ENCODE peak calls at places on chromosomes 11 and 22, in five cellular contexts. I is IMR-90, D is pancreas, R is sigmoid colon, C is RWPE1. N is an unnamed sample.

GRCh38 chr11:110376711-110377324 is 52.9 kb upstream of the FDX1 start:
- DNase-seq in I (peak), D (peak), R (peak), C (peak), N (peak)

GRCh38 chr22:31029276-31029675 is 51.8 kb upstream of the SMTN start:
- DNase-seq in I (no peak), D (no peak), R (no peak), C (no peak), N (no peak)

GRCh38 chr11:44382648-44383240 is 72.8 kb upstream of the ALX4 start:
- DNase-seq in I (no peak), D (no peak), R (no peak), C (no peak), N (no peak)

GRCh38 chr11:115626414-115626813 is 122.2 kb upstream of the CADM1 start:
- DNase-seq in I (no peak), D (no peak), R (no peak), C (no peak), N (no peak)

GRCh38 chr22:29751139-29751538 is 15.7 kb downstream of the ZMAT5 start:
- DNase-seq in I (peak), D (no peak), R (no peak), C (no peak), N (no peak)

GRCh38 chr11:43892851-43893250 is 12.2 kb downstream of the ALKBH3 start:
- DNase-seq in I (no peak), D (no peak), R (no peak), C (no peak), N (no peak)

GRCh38 chr11:79369094-79369493 is 71.7 kb downstream of the TENM4 start:
- DNase-seq in I (no peak), D (no peak), R (no peak), C (no peak), N (no peak)

GRCh38 chr22:21998595-21999247 is 16.1 kb upstream of the TOP3B start:
- DNase-seq in I (no peak), D (no peak), R (no peak), C (no peak), N (no peak)

GRCh38 chr11:18321622-18321990 is 334 bp downstream of the HPS5 start:
- DNase-seq in I (no peak), D (no peak), R (no peak), C (peak), N (no peak)

GRCh38 chr11:10304495-10305261 is at the start of gene ADM:
- DNase-seq in I (peak), D (peak), R (peak), C (peak), N (peak)

GRCh38 chr11:110000045-110000502 is 93.1 kb upstream of the ZC3H12C start:
- DNase-seq in I (peak), D (no peak), R (no peak), C (peak), N (peak)

GRCh38 chr11:45096636-45097035 is 49.8 kb upstream of the PRDM11 start:
- DNase-seq in I (no peak), D (no peak), R (no peak), C (no peak), N (no peak)

GRCh38 chr11:76605338-76606074 is 65.0 kb downstream of the LRRC32 start:
- DNase-seq in I (no peak), D (no peak), R (no peak), C (no peak), N (no peak)

GRCh38 chr11:8092587-8093424 is 11.8 kb downstream of the TUB start:
- DNase-seq in I (peak), D (peak), R (peak), C (peak), N (peak)

GRCh38 chr11:60363542-60364525 is 14.5 kb upstream of the MS4A7 start:
- DNase-seq in I (peak), D (peak), R (no peak), C (peak), N (peak)

GRCh38 chr11:96314326-96315050 is 28.5 kb downstream of the MAML2 start:
- DNase-seq in I (peak), D (no peak), R (no peak), C (peak), N (peak)

GRCh38 chr11:107898270-107898669 is 30.0 kb upstream of the RAB39A start:
- DNase-seq in I (peak), D (no peak), R (no peak), C (peak), N (peak)

GRCh38 chr11:123576082-123576481 is 78.3 kb downstream of the SCN3B start:
- DNase-seq in I (no peak), D (no peak), R (no peak), C (no peak), N (no peak)

GRCh38 chr22:20579273-20580120 is 72.1 kb downstream of the MED15 start:
- DNase-seq in I (no peak), D (no peak), R (no peak), C (no peak), N (no peak)

GRCh38 chr22:32905400-32905799 is 103.9 kb downstream of the TIMP3 start:
- DNase-seq in I (no peak), D (no peak), R (peak), C (no peak), N (no peak)

GRCh38 chr11:116499396-116500001 is 273.3 kb downstream of the BUD13 start:
- DNase-seq in I (peak), D (peak), R (peak), C (peak), N (peak)

GRCh38 chr22:20025401-20026203 is 4.7 kb downstream of the TANGO2 start:
- DNase-seq in I (no peak), D (no peak), R (no peak), C (no peak), N (no peak)

GRCh38 chr11:33585564-33585963 is 115.1 kb downstream of the C11orf91 start:
- DNase-seq in I (no peak), D (no peak), R (no peak), C (no peak), N (peak)

GRCh38 chr11:3796796-3797328 is 492 bp downstream of the NUP98 start:
- DNase-seq in I (no peak), D (no peak), R (no peak), C (no peak), N (no peak)

GRCh38 chr11:3795131-3796092 is 1.9 kb downstream of the NUP98 start:
- DNase-seq in I (no peak), D (no peak), R (no peak), C (no peak), N (no peak)

GRCh38 chr11:3799143-3799542 is 1.8 kb upstream of the NUP98 start:
- DNase-seq in I (no peak), D (no peak), R (peak), C (no peak), N (no peak)

GRCh38 chr11:3796346-3796745 is 1.0 kb downstream of the NUP98 start:
- DNase-seq in I (no peak), D (no peak), R (no peak), C (no peak), N (no peak)

GRCh38 chr11:3797329-3798090 is at the start of gene NUP98:
- DNase-seq in I (peak), D (peak), R (peak), C (peak), N (peak)
- TF ChIP-seq CTCF in I (no peak), D (no peak), R (no peak), C (no peak), N (no peak)

GRCh38 chr11:75427181-75427580 is 5.8 kb downstream of the KLHL35 start:
- DNase-seq in I (no peak), D (peak), R (no peak), C (no peak), N (no peak)

GRCh38 chr11:75426720-75427086 is 6.3 kb downstream of the KLHL35 start:
- DNase-seq in I (no peak), D (peak), R (no peak), C (no peak), N (no peak)

GRCh38 chr11:75423721-75424120 is 9.3 kb downstream of the KLHL35 start:
- DNase-seq in I (no peak), D (peak), R (no peak), C (no peak), N (no peak)

GRCh38 chr11:75424396-75424795 is 8.6 kb downstream of the KLHL35 start:
- DNase-seq in I (no peak), D (no peak), R (no peak), C (no peak), N (no peak)

DNA sequence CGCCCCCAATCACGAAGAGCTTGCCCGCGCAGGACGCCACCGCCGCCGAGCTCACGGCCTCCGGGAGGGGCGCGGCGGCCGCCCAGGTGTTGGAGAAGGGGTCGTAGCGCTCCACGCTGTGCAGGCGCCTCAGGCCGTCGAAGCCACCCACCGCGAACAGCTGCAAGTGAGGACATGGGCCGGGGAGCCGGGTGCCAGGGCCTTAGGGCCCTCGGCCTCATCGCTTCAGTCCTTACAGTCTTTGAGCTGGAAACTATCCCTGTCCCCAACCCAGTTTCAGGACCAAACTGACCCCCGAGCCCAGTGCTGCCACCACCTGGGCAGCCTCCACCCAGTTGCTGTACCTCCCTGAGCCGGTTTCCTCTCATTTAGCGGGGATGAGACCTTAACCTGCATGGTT is 7.6 kb downstream of the KLHL35 start:
- DNase-seq in I (no peak), D (peak), R (no peak), C (no peak), N (no peak)
- TF ChIP-seq CTCF in I (peak), D (no peak), R (no peak), C (no peak), N (peak)

DNA sequence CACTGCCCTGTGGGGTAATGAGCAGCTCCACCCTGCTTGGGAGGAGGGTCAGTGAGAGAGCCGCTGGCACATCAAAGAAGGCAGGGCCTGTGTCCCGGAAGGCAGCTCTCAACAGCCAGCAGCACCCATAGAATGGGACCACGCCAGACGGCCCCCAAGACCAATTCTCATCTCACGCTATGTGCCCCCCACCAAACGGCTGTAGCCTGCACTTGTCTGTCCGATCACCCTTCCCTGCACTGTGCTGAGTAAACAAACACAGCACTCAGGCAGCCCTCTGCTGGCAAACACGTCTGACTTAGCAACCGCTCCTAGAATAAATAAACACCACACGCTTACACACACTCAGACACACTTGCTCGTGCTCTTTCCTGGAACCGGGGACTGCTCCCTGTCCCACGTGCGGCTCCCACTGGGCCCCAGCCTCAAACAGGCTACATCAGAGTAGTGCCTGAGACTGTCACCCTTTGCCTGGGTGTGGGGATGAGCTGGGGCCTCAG is 53.2 kb upstream of the CDON start:
- DNase-seq in I (peak), D (peak), R (peak), C (no peak), N (peak)
- TF ChIP-seq CTCF in I (peak), D (no peak), R (peak), C (no peak), N (peak)

DNA sequence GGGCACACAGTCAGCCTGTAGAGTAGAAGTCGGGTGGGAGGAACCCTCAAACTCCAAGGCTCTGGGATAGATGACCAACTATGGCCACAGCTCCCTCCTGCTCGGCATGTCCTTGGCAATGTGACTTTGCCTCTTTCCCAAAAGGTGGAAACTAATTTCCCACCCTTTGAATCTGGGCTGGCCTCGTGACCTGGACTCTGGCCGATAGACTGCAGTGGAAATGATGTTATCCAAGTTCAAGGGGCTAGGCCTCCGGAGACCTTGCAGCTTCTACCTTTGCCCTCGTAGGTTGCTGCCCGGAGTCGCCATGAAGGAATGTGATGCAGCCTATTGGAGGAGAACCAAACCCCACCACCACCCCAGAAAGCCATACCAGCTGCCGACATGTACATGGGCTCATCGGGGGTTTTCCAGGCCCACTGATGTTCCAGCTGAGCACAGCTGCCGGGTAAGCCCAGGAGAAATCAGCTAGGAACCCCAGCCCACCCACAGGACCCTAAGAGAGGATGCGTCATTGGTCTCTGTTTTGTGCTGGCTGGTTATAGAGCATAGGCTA is 30.4 kb downstream of the KCNJ4 start:
- DNase-seq in I (no peak), D (no peak), R (no peak), C (no peak), N (no peak)
- TF ChIP-seq CTCF in I (no peak), D (no peak), R (no peak), C (no peak), N (no peak)